ENCODE peak calls at places on chromosomes 1 and 21, in four cellular contexts. One of them, this sample, is unnamed.

GRCh38 chr1:1307261-1307907 is 346 bp downstream of the ACAP3 start:
- DNase-seq in HepG2: no peak
- DNase-seq in GM12878: no peak
- DNase-seq in K562: peak; percentile 70
- DNase-seq in this sample: no peak

GRCh38 chr1:107793896-107794440 is 171.0 kb downstream of the VAV3 start:
- DNase-seq in HepG2: no peak
- DNase-seq in K562: no peak
- DNase-seq in GM12878: no peak
- DNase-seq in this sample: no peak

GRCh38 chr1:50027794-50028193 is 4.0 kb upstream of the AGBL4 start:
- DNase-seq in K562: no peak
- DNase-seq in GM12878: no peak
- DNase-seq in HepG2: no peak
- DNase-seq in this sample: no peak

GRCh38 chr1:7462627-7463026 is 308.5 kb upstream of the VAMP3 start:
- DNase-seq in K562: no peak
- DNase-seq in GM12878: no peak
- DNase-seq in HepG2: no peak
- DNase-seq in this sample: no peak

GRCh38 chr21:41802684-41803083 is 35.8 kb upstream of the RIPK4 start:
- DNase-seq in K562: no peak
- DNase-seq in GM12878: no peak
- DNase-seq in HepG2: no peak
- DNase-seq in this sample: no peak

GRCh38 chr1:53860967-53861411 is 22.9 kb upstream of the NDC1 start:
- DNase-seq in K562: peak; percentile 82
- DNase-seq in HepG2: peak; percentile 69
- DNase-seq in GM12878: no peak
- DNase-seq in this sample: peak; percentile 69

GRCh38 chr1:100866041-100866900 is 28.4 kb downstream of the EXTL2 start:
- DNase-seq in GM12878: no peak
- DNase-seq in K562: peak; percentile 41
- DNase-seq in HepG2: peak; percentile 10
- DNase-seq in this sample: peak; percentile 11

GRCh38 chr1:21035794-21036193 is 140.9 kb downstream of the EIF4G3 start:
- DNase-seq in HepG2: no peak
- DNase-seq in K562: no peak
- DNase-seq in GM12878: no peak
- DNase-seq in this sample: no peak

GRCh38 chr1:230103341-230104173 is 36.5 kb downstream of the GALNT2 start:
- DNase-seq in K562: no peak
- DNase-seq in GM12878: no peak
- DNase-seq in HepG2: no peak
- DNase-seq in this sample: no peak

GRCh38 chr1:181989521-181989920 is 72.0 kb downstream of the ZNF648 start:
- DNase-seq in K562: no peak
- DNase-seq in HepG2: no peak
- DNase-seq in GM12878: no peak
- DNase-seq in this sample: no peak

GRCh38 chr1:43414634-43415223 is 25.0 kb downstream of the SZT2 start:
- DNase-seq in GM12878: no peak
- DNase-seq in HepG2: peak; percentile 62
- DNase-seq in K562: peak; percentile 92
- DNase-seq in this sample: peak; percentile 70

GRCh38 chr1:59199734-59200376 is 97.0 kb upstream of the FGGY start:
- DNase-seq in HepG2: no peak
- DNase-seq in K562: no peak
- DNase-seq in GM12878: no peak
- DNase-seq in this sample: no peak

GRCh38 chr1:78369546-78369945 is 121.2 kb upstream of the PTGFR start:
- DNase-seq in K562: no peak
- DNase-seq in GM12878: no peak
- DNase-seq in HepG2: no peak
- DNase-seq in this sample: no peak

GRCh38 chr21:42531771-42532170 is 18.1 kb downstream of the SLC37A1 start:
- DNase-seq in GM12878: no peak
- DNase-seq in HepG2: no peak
- DNase-seq in K562: no peak
- DNase-seq in this sample: no peak

GRCh38 chr1:1665815-1666251 is 7.0 kb upstream of the CDK11B start:
- DNase-seq in HepG2: no peak
- DNase-seq in GM12878: no peak
- DNase-seq in K562: peak; percentile 66
- DNase-seq in this sample: peak; percentile 64

GRCh38 chr21:29176721-29177120 is 46.3 kb downstream of the MAP3K7CL start:
- DNase-seq in K562: no peak
- DNase-seq in GM12878: no peak
- DNase-seq in HepG2: no peak
- DNase-seq in this sample: no peak

GRCh38 chr1:193086342-193086741 is 18.9 kb downstream of the GLRX2 start:
- DNase-seq in HepG2: no peak
- DNase-seq in GM12878: no peak
- DNase-seq in K562: no peak
- DNase-seq in this sample: no peak

GRCh38 chr1:193079187-193079586 is 19.8 kb downstream of the RO60 start:
- DNase-seq in GM12878: no peak
- DNase-seq in HepG2: no peak
- DNase-seq in K562: no peak
- DNase-seq in this sample: no peak

GRCh38 chr1:193087893-193088292 is 17.3 kb downstream of the GLRX2 start:
- DNase-seq in GM12878: no peak
- DNase-seq in K562: no peak
- DNase-seq in HepG2: no peak
- DNase-seq in this sample: no peak

GRCh38 chr1:193085263-193085662 is 20.0 kb downstream of the GLRX2 start:
- DNase-seq in K562: no peak
- DNase-seq in GM12878: no peak
- DNase-seq in HepG2: no peak
- DNase-seq in this sample: no peak

GRCh38 chr1:193083365-193084088 is 21.7 kb downstream of the GLRX2 start:
- DNase-seq in GM12878: peak; percentile 47
- DNase-seq in K562: no peak
- DNase-seq in HepG2: no peak
- DNase-seq in this sample: no peak
- TF ChIP-seq TARDBP in GM12878: no peak
- TF ChIP-seq TARDBP in K562: no peak
- TF ChIP-seq TARDBP in HepG2: no peak
- TF ChIP-seq TARDBP in this sample: no peak

GRCh38 chr21:26945916-26946315 is 21.0 kb downstream of the ADAMTS5 start:
- DNase-seq in HepG2: no peak
- DNase-seq in GM12878: no peak
- DNase-seq in K562: no peak
- DNase-seq in this sample: no peak
- TF ChIP-seq TARDBP in HepG2: no peak
- TF ChIP-seq TARDBP in GM12878: no peak
- TF ChIP-seq TARDBP in K562: no peak
- TF ChIP-seq TARDBP in this sample: no peak

GRCh38 chr1:234841710-234842231 is 231.8 kb upstream of the IRF2BP2 start:
- DNase-seq in HepG2: no peak
- DNase-seq in K562: no peak
- DNase-seq in GM12878: no peak
- DNase-seq in this sample: no peak

GRCh38 chr1:234842726-234843641 is 233.0 kb upstream of the IRF2BP2 start:
- DNase-seq in HepG2: no peak
- DNase-seq in K562: peak; percentile 52
- DNase-seq in GM12878: peak; percentile 95
- DNase-seq in this sample: no peak

GRCh38 chr1:234844479-234845031 is 234.6 kb upstream of the IRF2BP2 start:
- DNase-seq in HepG2: no peak
- DNase-seq in GM12878: no peak
- DNase-seq in K562: no peak
- DNase-seq in this sample: no peak

GRCh38 chr1:234845836-234846235 is 235.9 kb upstream of the IRF2BP2 start:
- DNase-seq in HepG2: no peak
- DNase-seq in GM12878: no peak
- DNase-seq in K562: no peak
- DNase-seq in this sample: no peak

GRCh38 chr1:234845097-234845660 is 235.2 kb upstream of the IRF2BP2 start:
- DNase-seq in GM12878: peak; percentile 81
- DNase-seq in K562: no peak
- DNase-seq in HepG2: no peak
- DNase-seq in this sample: no peak
- TF ChIP-seq TARDBP in GM12878: no peak
- TF ChIP-seq TARDBP in K562: no peak
- TF ChIP-seq TARDBP in HepG2: no peak
- TF ChIP-seq TARDBP in this sample: no peak

GRCh38 chr1:12244078-12244477 is 14.2 kb downstream of the VPS13D start:
- DNase-seq in HepG2: no peak
- DNase-seq in K562: peak; percentile 63
- DNase-seq in GM12878: no peak
- DNase-seq in this sample: peak; percentile 37
- TF ChIP-seq TARDBP in HepG2: no peak
- TF ChIP-seq TARDBP in K562: no peak
- TF ChIP-seq TARDBP in GM12878: no peak
- TF ChIP-seq TARDBP in this sample: no peak

DNA sequence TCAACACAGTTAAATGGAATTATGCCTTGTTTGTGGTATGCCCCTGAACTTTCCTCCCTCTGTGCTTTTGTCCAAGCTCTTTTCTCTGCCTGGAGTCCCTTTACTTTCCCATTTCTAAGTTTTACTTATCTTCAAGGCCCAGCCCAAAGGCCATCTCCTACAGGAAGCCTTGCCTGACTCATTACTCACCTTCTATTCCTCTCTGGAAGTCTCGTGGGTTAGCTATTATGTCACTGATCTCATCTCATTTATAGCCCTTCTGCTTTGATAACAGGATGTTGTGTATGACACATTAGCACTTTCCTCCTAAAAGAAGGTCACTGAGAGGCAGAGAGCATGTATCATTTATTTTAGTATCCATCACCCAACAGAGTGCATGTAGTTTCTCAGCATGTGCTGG is 78.8 kb upstream of the CD1D start:
- DNase-seq in GM12878: no peak
- DNase-seq in K562: no peak
- DNase-seq in HepG2: no peak
- DNase-seq in this sample: no peak
- TF ChIP-seq TARDBP in GM12878: no peak
- TF ChIP-seq TARDBP in K562: no peak
- TF ChIP-seq TARDBP in HepG2: no peak
- TF ChIP-seq TARDBP in this sample: no peak

GRCh38 chr1:70411360-70411844 is 334 bp downstream of the CTH start:
- DNase-seq in HepG2: no peak
- DNase-seq in K562: no peak
- DNase-seq in GM12878: no peak
- DNase-seq in this sample: no peak
- TF ChIP-seq TARDBP in HepG2: no peak
- TF ChIP-seq TARDBP in K562: no peak
- TF ChIP-seq TARDBP in GM12878: no peak
- TF ChIP-seq TARDBP in this sample: no peak

GRCh38 chr21:39123375-39123774 is 59.9 kb downstream of the PSMG1 start:
- DNase-seq in GM12878: no peak
- DNase-seq in K562: no peak
- DNase-seq in HepG2: no peak
- DNase-seq in this sample: no peak

GRCh38 chr21:39120876-39121599 is 62.2 kb downstream of the PSMG1 start:
- DNase-seq in GM12878: no peak
- DNase-seq in K562: no peak
- DNase-seq in HepG2: no peak
- DNase-seq in this sample: no peak

GRCh38 chr21:39118604-39119215 is 64.5 kb downstream of the PSMG1 start:
- DNase-seq in HepG2: no peak
- DNase-seq in K562: no peak
- DNase-seq in GM12878: no peak
- DNase-seq in this sample: no peak

GRCh38 chr21:39119696-39120290 is 63.5 kb downstream of the PSMG1 start:
- DNase-seq in HepG2: no peak
- DNase-seq in GM12878: no peak
- DNase-seq in K562: no peak
- DNase-seq in this sample: no peak

GRCh38 chr21:39121600-39122355 is 61.5 kb downstream of the PSMG1 start:
- DNase-seq in HepG2: no peak
- DNase-seq in K562: no peak
- DNase-seq in GM12878: no peak
- DNase-seq in this sample: no peak
- TF ChIP-seq TARDBP in HepG2: no peak
- TF ChIP-seq TARDBP in K562: no peak
- TF ChIP-seq TARDBP in GM12878: no peak
- TF ChIP-seq TARDBP in this sample: no peak

This sample was measured in HEK293T.